ENCODE peak calls at places on chromosomes 11 and 22, in ten cellular contexts. W is fibroblast of the aortic adventitia, V is AG09319, Y is thoracic aorta, S is retinal pigment epithelial cell, P is endothelial cell, G is colonic mucosa, E is right lobe of liver, C is cardiac fibroblast, N is HL-60. J is an unnamed sample.

GRCh38 chr11:58061813-58062212 is 31.1 kb downstream of the OR6Q1 start:
- DNase-seq in W (peak), G (no peak), N (no peak), S (no peak), Y (no peak), E (no peak), V (no peak), P (no peak), C (peak), J (no peak)

GRCh38 chr22:37492428-37493344 is 6.5 kb upstream of the MFNG start:
- DNase-seq in Y (no peak), V (peak), W (peak), E (no peak), P (peak), G (peak), C (peak), N (peak), S (no peak), J (no peak)

GRCh38 chr11:69841170-69841858 is 22.1 kb upstream of the FGF3 start:
- DNase-seq in V (no peak), S (no peak), G (no peak), N (no peak), Y (no peak), P (no peak), W (no peak), E (no peak), C (no peak), J (no peak)

GRCh38 chr22:30573594-30574094 is 821 bp downstream of the GAL3ST1 start:
- DNase-seq in E (no peak), G (peak), Y (no peak), N (no peak), W (no peak), V (no peak), C (no peak), S (no peak), P (no peak), J (no peak)

GRCh38 chr11:133579165-133580031 is 47.1 kb upstream of the OPCML start:
- DNase-seq in P (no peak), W (no peak), E (no peak), S (no peak), V (no peak), G (no peak), N (no peak), Y (no peak), C (no peak), J (peak)

GRCh38 chr22:23533328-23533762 is 46.7 kb downstream of the IGLL1 start:
- DNase-seq in G (no peak), E (no peak), N (peak), P (peak), C (peak), W (no peak), V (no peak), S (no peak), Y (no peak), J (peak)

GRCh38 chr11:117642396-117642795 is 154.6 kb downstream of the DSCAML1 start:
- DNase-seq in E (no peak), S (no peak), V (no peak), C (no peak), Y (no peak), N (no peak), W (no peak), P (no peak), G (no peak), J (no peak)

GRCh38 chr11:81869337-81870065 is 864.2 kb downstream of the FAM181B start:
- DNase-seq in W (no peak), V (no peak), G (peak), N (peak), S (no peak), Y (no peak), P (no peak), C (no peak), E (no peak), J (no peak)

GRCh38 chr22:32876516-32876915 is 75.0 kb downstream of the TIMP3 start:
- DNase-seq in P (no peak), S (no peak), W (no peak), E (no peak), N (no peak), C (no peak), Y (no peak), G (no peak), V (no peak), J (no peak)

GRCh38 chr11:15968461-15969130 is 387.8 kb downstream of the SOX6 start:
- DNase-seq in S (no peak), W (no peak), E (no peak), G (peak), Y (no peak), V (no peak), N (no peak), C (peak), P (no peak), J (no peak)

GRCh38 chr22:45671051-45671782 is 417 bp upstream of the ATXN10 start:
- DNase-seq in Y (no peak), V (no peak), G (peak), W (peak), C (no peak), P (peak), S (no peak), E (no peak), N (no peak), J (peak)

GRCh38 chr11:18490319-18490718 is 34.7 kb downstream of the LDHAL6A start:
- DNase-seq in N (no peak), W (no peak), V (no peak), P (no peak), G (no peak), C (no peak), S (no peak), Y (no peak), E (no peak), J (no peak)

DNA sequence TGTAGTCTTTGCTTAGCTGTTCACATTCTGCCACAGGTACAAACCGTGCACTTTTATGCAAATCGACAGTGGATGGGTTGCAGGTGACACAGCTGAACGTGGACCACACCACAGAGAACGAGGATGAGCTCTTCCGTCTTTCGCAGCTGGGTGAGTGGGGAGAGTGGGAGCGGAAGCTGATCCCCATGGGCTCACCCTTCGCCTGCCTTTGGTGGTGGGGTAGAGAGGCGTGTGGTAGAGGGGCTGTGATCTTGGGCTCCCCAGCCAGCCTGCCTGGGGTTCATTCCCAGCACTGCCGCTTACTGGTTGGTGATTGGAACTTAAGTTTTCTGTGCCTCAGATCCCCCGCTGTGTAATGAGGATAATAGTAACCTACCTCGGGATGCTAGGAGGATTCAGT is 19.1 kb downstream of the TAB1 start:
- DNase-seq in G (no peak), N (no peak), Y (no peak), W (no peak), E (no peak), P (no peak), V (no peak), S (no peak), C (no peak), J (no peak)
- TF ChIP-seq CTCF in G (no peak), N (no peak), Y (no peak), W (no peak), E (no peak), P (no peak), V (no peak), S (no peak), C (no peak), J (no peak)

GRCh38 chr11:129766858-129767604 is 48.6 kb upstream of the TMEM45B start:
- DNase-seq in Y (no peak), C (peak), N (peak), P (peak), G (peak), E (peak), V (no peak), S (no peak), W (peak), J (peak)
- TF ChIP-seq CTCF in Y (no peak), C (peak), N (peak), P (peak), G (peak), E (peak), V (peak), S (peak), W (peak), J (peak)

GRCh38 chr11:32566527-32566926 is 17.1 kb upstream of the EIF3M start:
- DNase-seq in E (no peak), Y (no peak), P (no peak), C (no peak), G (no peak), N (no peak), S (no peak), V (no peak), W (no peak), J (no peak)

GRCh38 chr11:32562839-32563599 is 20.6 kb upstream of the EIF3M start:
- DNase-seq in W (peak), G (no peak), C (peak), N (no peak), S (no peak), Y (no peak), V (no peak), E (no peak), P (no peak), J (peak)

GRCh38 chr11:32563600-32563959 is 20.1 kb upstream of the EIF3M start:
- DNase-seq in V (no peak), C (no peak), S (no peak), W (no peak), Y (no peak), G (no peak), E (no peak), N (no peak), P (no peak), J (no peak)

GRCh38 chr11:32555885-32556284 is 27.7 kb upstream of the EIF3M start:
- DNase-seq in S (no peak), N (no peak), E (no peak), W (no peak), G (no peak), C (no peak), Y (no peak), P (no peak), V (no peak), J (no peak)

GRCh38 chr11:32561835-32562234 is 21.8 kb upstream of the EIF3M start:
- DNase-seq in G (no peak), N (no peak), E (no peak), P (no peak), S (no peak), Y (no peak), W (no peak), C (no peak), V (no peak), J (no peak)
- TF ChIP-seq CTCF in G (no peak), N (no peak), E (no peak), P (no peak), S (no peak), Y (no peak), W (no peak), C (no peak), V (no peak), J (no peak)

GRCh38 chr11:102990145-102990544 is 34.6 kb upstream of the MMP13 start:
- DNase-seq in G (no peak), W (no peak), N (no peak), Y (no peak), P (no peak), V (no peak), C (no peak), E (no peak), S (no peak), J (no peak)

GRCh38 chr11:102989379-102990047 is 34.0 kb upstream of the MMP13 start:
- DNase-seq in V (no peak), E (no peak), C (no peak), Y (no peak), W (no peak), N (no peak), P (no peak), G (no peak), S (no peak), J (no peak)

GRCh38 chr11:102991776-102992175 is 36.2 kb upstream of the MMP13 start:
- DNase-seq in P (no peak), E (no peak), C (no peak), V (no peak), W (no peak), Y (no peak), N (no peak), S (no peak), G (no peak), J (no peak)

GRCh38 chr11:102994101-102994500 is 38.6 kb upstream of the MMP13 start:
- DNase-seq in P (no peak), V (no peak), W (no peak), Y (no peak), E (no peak), C (no peak), N (no peak), G (no peak), S (no peak), J (no peak)
- TF ChIP-seq CTCF in P (no peak), V (no peak), W (no peak), Y (no peak), E (no peak), C (no peak), N (no peak), G (no peak), S (no peak), J (no peak)

GRCh38 chr22:41091139-41092022 is 1.0 kb upstream of the EP300 start:
- DNase-seq in P (peak), C (peak), V (peak), S (peak), E (peak), Y (peak), G (peak), W (peak), N (peak), J (peak)

GRCh38 chr22:41096391-41096790 is 4.0 kb downstream of the EP300 start:
- DNase-seq in N (no peak), W (no peak), G (no peak), V (no peak), E (no peak), S (no peak), P (no peak), Y (no peak), C (no peak), J (no peak)

GRCh38 chr22:41094036-41094435 is 1.6 kb downstream of the EP300 start:
- DNase-seq in C (peak), G (peak), P (no peak), V (no peak), S (no peak), W (peak), E (no peak), Y (no peak), N (peak), J (no peak)

GRCh38 chr22:41092847-41093371 is 517 bp downstream of the EP300 start:
- DNase-seq in Y (no peak), P (no peak), C (peak), V (no peak), E (peak), S (no peak), G (peak), W (peak), N (peak), J (peak)

DNA sequence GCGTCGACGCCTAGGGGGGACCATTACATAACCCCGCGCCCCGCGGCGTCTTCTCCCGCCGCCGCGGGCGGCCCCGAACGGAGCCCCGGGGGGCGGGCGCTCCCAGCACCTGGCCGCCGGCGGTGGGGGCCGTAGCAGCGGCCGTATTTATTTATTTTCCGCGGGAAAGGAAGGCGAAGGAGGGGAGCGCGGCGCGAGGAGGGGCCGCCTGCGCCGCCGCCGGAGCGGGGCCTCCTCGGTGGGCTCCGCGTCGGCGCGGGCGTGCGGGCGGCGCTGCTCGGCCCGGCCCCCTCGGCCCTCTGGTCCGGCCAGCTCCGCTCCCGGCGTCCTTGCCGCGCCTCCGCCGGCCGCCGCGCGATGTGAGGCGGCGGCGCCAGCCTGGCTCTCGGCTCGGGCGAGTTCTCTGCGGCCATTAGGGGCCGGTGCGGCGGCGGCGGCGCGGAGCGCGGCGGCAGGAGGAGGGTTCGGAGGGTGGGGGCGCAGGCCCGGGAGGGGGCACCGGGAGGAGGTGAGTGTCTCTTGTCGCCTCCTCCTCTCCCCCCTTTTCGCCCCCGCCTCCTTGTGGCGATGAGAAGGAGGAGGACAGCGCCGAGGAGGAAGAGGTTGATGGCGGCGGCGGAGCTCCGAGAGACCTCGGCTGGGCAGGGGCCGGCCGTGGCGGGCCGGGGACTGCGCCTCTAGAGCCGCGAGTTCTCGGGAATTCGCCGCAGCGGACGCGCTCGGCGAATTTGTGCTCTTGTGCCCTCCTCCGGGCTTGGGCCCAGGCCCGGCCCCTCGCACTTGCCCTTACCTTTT is at the start of gene EP300:
- DNase-seq in G (peak), V (peak), C (peak), S (no peak), W (peak), N (peak), E (peak), Y (peak), P (peak), J (peak)
- TF ChIP-seq CTCF in G (no peak), V (peak), C (peak), S (no peak), W (peak), N (no peak), E (peak), Y (peak), P (no peak), J (no peak)

GRCh38 chr11:55501014-55501413 is 53.3 kb upstream of the OR4C15 start:
- DNase-seq in Y (no peak), S (no peak), N (no peak), E (no peak), G (no peak), P (no peak), C (no peak), V (no peak), W (no peak), J (no peak)

DNA sequence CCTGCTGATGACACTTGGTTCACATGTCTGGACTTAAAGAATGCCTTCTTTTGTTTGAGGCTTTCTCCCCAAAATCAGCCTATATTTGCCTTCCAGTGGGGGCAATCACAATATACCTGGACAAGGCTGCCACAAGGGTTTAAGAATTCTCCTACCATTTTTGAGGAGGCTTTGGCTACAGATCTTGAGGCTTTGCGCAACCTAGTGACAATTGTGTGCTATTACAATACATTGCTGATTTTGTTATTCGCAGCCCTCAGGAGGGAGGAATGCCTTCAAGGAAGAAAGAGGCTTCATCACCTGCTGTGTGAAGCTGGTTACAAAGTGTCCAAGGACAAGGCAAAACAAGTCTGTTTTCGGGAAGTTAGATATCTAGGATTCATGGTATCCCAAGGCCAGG is 50.8 kb upstream of the OR4C15 start:
- DNase-seq in P (no peak), G (no peak), C (no peak), N (no peak), S (no peak), E (no peak), W (no peak), V (no peak), Y (no peak), J (no peak)
- TF ChIP-seq CTCF in P (no peak), G (no peak), C (no peak), N (no peak), S (no peak), E (no peak), W (no peak), V (no peak), Y (no peak), J (no peak)

GRCh38 chr11:10857604-10858504 is at the start of gene ZBED5:
- DNase-seq in C (peak), S (peak), V (peak), W (peak), Y (peak), E (peak), G (peak), P (peak), N (peak), J (peak)
- TF ChIP-seq CTCF in C (no peak), S (no peak), V (peak), W (no peak), Y (peak), E (no peak), G (no peak), P (no peak), N (no peak), J (no peak)

J was measured in nephron progenitor cell.